ENCODE peak calls at places on chromosomes 11 and 22, in six cellular contexts. O, Y, Z, D, H and I are unnamed samples.

GRCh38 chr11:57180141-57180561 is 1.6 kb upstream of the LRRC55 start:
- DNase-seq in D (no peak), H (no peak), O (no peak), Z (no peak), Y (no peak), I (no peak)

GRCh38 chr11:27622541-27623300 is 77.5 kb downstream of the BDNF start:
- DNase-seq in D (no peak), Y (no peak), H (no peak), O (no peak), Z (no peak), I (no peak)

GRCh38 chr22:48937032-48937639 is 890.5 kb downstream of the BRD1 start:
- DNase-seq in D (no peak), H (no peak), Y (no peak), O (no peak), Z (no peak), I (no peak)

GRCh38 chr11:17979770-17980371 is 33.0 kb downstream of the SERGEF start:
- DNase-seq in Z (peak; percentile 29), Y (peak; percentile 34), D (peak; percentile 7), H (no peak), O (peak; percentile 43), I (no peak)

GRCh38 chr11:120357620-120358019 is 21.4 kb downstream of the ARHGEF12 start:
- DNase-seq in H (no peak), O (no peak), D (no peak), Y (no peak), Z (no peak), I (no peak)

GRCh38 chr11:69563946-69564780 is 76.8 kb upstream of the CCND1 start:
- DNase-seq in O (no peak), D (no peak), Y (no peak), Z (no peak), H (no peak), I (no peak)

GRCh38 chr11:133991101-133991500 is 34.3 kb upstream of the IGSF9B start:
- DNase-seq in Z (no peak), H (no peak), Y (no peak), O (no peak), D (no peak), I (no peak)

GRCh38 chr11:94550513-94550912 is 6.8 kb downstream of the FUT4 start:
- DNase-seq in H (no peak), D (no peak), Z (no peak), Y (no peak), O (no peak), I (no peak)

GRCh38 chr22:44085743-44086741 is 61.9 kb downstream of the PARVB start:
- DNase-seq in Y (peak; percentile 25), Z (peak; percentile 62), D (peak; percentile 11), H (peak; percentile 42), O (peak; percentile 47), I (no peak)

GRCh38 chr11:129259950-129260349 is 67.8 kb upstream of the ARHGAP32 start:
- DNase-seq in Z (no peak), D (no peak), O (no peak), Y (no peak), H (no peak), I (no peak)

GRCh38 chr11:44005956-44006355 is 41.8 kb upstream of the ACCSL start:
- DNase-seq in O (no peak), Y (no peak), Z (no peak), H (no peak), D (no peak), I (no peak)

GRCh38 chr11:75603791-75604736 is 42.0 kb downstream of the SERPINH1 start:
- DNase-seq in Y (no peak), D (no peak), O (no peak), H (no peak), Z (no peak), I (no peak)

GRCh38 chr11:120940297-120940847 is 83.5 kb upstream of the TBCEL start:
- DNase-seq in O (no peak), H (no peak), Z (no peak), D (no peak), Y (no peak), I (no peak)

GRCh38 chr22:29151316-29151715 is 54.4 kb upstream of the EMID1 start:
- DNase-seq in O (no peak), Y (no peak), D (no peak), H (no peak), Z (no peak), I (no peak)

GRCh38 chr11:114161486-114162250 is 102.2 kb downstream of the ZBTB16 start:
- DNase-seq in D (no peak), O (no peak), H (no peak), Z (no peak), Y (no peak), I (no peak)

GRCh38 chr11:9266926-9267325 is 1.8 kb upstream of the DENND5A start:
- DNase-seq in O (no peak), D (no peak), H (no peak), Y (no peak), Z (no peak), I (no peak)

GRCh38 chr11:57543601-57544000 is 6.2 kb downstream of the SMTNL1 start:
- DNase-seq in H (no peak), D (no peak), Z (no peak), O (no peak), Y (no peak), I (no peak)

GRCh38 chr11:34013893-34014571 is 37.5 kb upstream of the CAPRIN1 start:
- DNase-seq in O (no peak), H (no peak), Z (no peak), Y (no peak), D (no peak), I (no peak)

GRCh38 chr22:17845790-17846189 is 71.5 kb upstream of the BID start:
- DNase-seq in D (no peak), O (no peak), Y (no peak), H (no peak), Z (no peak), I (no peak)

GRCh38 chr22:27045103-27045940 is 387.9 kb downstream of the MIAT start:
- DNase-seq in H (no peak), Z (no peak), D (no peak), Y (peak; percentile 86), O (no peak), I (no peak)

GRCh38 chr11:68380786-68381622 is 68.6 kb downstream of the LRP5 start:
- DNase-seq in D (no peak), Z (no peak), Y (no peak), O (no peak), H (no peak), I (no peak)